ENCODE peak calls at places on chromosomes 4 and X, in six cellular contexts. J is CD8-positive, alpha-beta memory T cell; U is iPS DF 6.9; E is mammary epithelial cell; F is adrenal gland; Z is right lobe of liver. H is an unnamed sample. For H3K4me1, the result is how much of the 10 kb centered on the place peaks cover.

GRCh38 chr4:5381981-5382441 is 326.3 kb downstream of the EVC2 start:
- DNase-seq in Z (no peak), E (no peak), J (no peak), U (no peak), F (no peak), H (no peak)

GRCh38 chr4:7763788-7764187 is 175.9 kb downstream of the AFAP1 start:
- DNase-seq in J (no peak), F (no peak), E (peak), U (no peak), Z (no peak), H (peak)

GRCh38 chr4:5051692-5052423 is 578 bp downstream of the STK32B start:
- DNase-seq in Z (no peak), U (no peak), J (no peak), F (no peak), E (peak), H (peak)

GRCh38 chrX:65828599-65828998 is 161.1 kb downstream of the MSN start:
- DNase-seq in Z (no peak), E (no peak), F (no peak), J (no peak), U (no peak), H (no peak)

GRCh38 chr4:184024637-184025036 is 119.5 kb downstream of the STOX2 start:
- DNase-seq in E (no peak), F (no peak), U (no peak), Z (no peak), J (no peak), H (no peak)

GRCh38 chrX:11944486-11944885 is 186.4 kb downstream of the MSL3 start:
- DNase-seq in Z (no peak), F (no peak), E (peak), U (peak), J (no peak), H (no peak)

GRCh38 chr4:38867478-38868054 is at the start of gene FAM114A1:
- DNase-seq in F (peak), J (no peak), U (no peak), E (peak), Z (peak), H (peak)

GRCh38 chrX:105882581-105883275 is 60.4 kb downstream of the NRK start:
- DNase-seq in Z (no peak), U (no peak), J (no peak), E (no peak), F (peak), H (no peak)

GRCh38 chr4:155889036-155889793 is 14.3 kb upstream of the TDO2 start:
- DNase-seq in J (no peak), U (no peak), F (peak), Z (no peak), E (peak), H (no peak)

GRCh38 chr4:123862812-123863211 is 466.2 kb downstream of the SPRY1 start:
- DNase-seq in Z (no peak), E (no peak), U (no peak), J (no peak), F (no peak), H (no peak)

GRCh38 chr4:151857368-151857767 is 96.6 kb upstream of the GATB start:
- DNase-seq in J (no peak), U (no peak), F (no peak), Z (no peak), E (no peak), H (no peak)

GRCh38 chr4:48341776-48342558 is 638 bp downstream of the SLAIN2 start:
- DNase-seq in E (peak), F (peak), Z (peak), U (no peak), J (peak), H (peak)

GRCh38 chr4:176784816-176785215 is 7.9 kb downstream of the VEGFC start:
- DNase-seq in U (no peak), E (no peak), J (no peak), Z (no peak), F (no peak), H (no peak)

GRCh38 chr4:106854970-106855369 is 181.1 kb downstream of the DKK2 start:
- DNase-seq in U (no peak), E (no peak), Z (no peak), F (no peak), J (no peak), H (no peak)

GRCh38 chrX:131397891-131398290 is 108.8 kb upstream of the IGSF1 start:
- DNase-seq in F (no peak), J (no peak), Z (no peak), E (no peak), U (no peak), H (no peak)

GRCh38 chrX:2692221-2693122 is 1.4 kb downstream of the CD99 start:
- DNase-seq in J (no peak), E (no peak), Z (no peak), U (no peak), F (no peak), H (peak)

GRCh38 chrX:2690856-2691542 is at the start of gene CD99:
- DNase-seq in J (peak), F (peak), U (peak), Z (peak), E (peak), H (peak)

GRCh38 chrX:2693123-2693438 is 2.0 kb downstream of the CD99 start:
- DNase-seq in Z (no peak), U (no peak), J (no peak), F (no peak), E (no peak), H (no peak)

GRCh38 chrX:2691543-2692220 is 587 bp downstream of the CD99 start:
- DNase-seq in F (peak), J (no peak), E (no peak), U (no peak), Z (peak), H (peak)

DNA sequence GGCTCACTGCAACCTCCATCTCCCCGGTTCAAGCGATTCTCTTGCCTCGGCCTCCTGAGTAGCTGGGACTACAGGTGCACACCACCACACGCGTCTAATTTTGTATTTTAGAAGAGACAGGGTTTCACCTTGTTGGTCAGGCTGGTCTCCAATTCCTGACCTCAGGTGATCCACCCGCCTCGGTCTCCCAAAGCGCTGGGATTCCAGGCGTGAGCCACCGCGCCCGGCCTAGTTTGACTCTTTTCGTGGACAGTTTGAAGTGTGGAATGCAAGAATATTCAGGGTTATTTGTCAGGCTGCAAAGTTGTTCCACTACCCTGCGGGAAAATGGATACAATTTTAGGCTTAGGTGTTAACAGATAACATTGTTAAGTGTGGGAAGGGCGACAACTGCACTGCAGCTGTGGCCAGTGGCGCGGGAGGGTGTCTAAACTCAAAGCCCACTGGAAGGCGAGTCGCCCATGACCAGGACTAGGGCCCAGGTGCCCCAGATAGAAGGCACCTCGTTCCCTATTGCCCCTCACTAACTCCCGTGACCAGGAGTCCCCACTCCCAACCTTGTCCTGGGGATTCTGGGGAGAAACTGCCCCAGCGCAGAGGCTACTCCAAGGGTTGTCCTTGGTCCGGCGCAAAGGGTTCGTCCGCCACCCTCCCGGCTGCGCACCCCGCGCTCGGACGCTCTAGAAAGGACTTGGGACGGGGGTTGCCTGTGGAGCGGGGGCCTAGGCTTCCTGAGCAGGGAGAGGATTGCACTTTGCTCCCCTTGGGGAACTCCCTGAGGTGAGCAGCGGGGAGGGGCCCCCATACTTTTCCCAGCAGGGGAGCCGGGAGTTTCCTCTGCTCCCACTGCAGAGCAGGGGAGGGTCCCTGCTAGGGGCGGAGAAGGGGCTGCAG is 1.1 kb upstream of the CD99 start:
- DNase-seq in E (no peak), J (no peak), U (no peak), F (no peak), Z (peak), H (peak)
- H3K4me3 ChIP-seq in E (no peak), J (no peak), U (peak), F (no peak), Z (peak), H (peak)

DNA sequence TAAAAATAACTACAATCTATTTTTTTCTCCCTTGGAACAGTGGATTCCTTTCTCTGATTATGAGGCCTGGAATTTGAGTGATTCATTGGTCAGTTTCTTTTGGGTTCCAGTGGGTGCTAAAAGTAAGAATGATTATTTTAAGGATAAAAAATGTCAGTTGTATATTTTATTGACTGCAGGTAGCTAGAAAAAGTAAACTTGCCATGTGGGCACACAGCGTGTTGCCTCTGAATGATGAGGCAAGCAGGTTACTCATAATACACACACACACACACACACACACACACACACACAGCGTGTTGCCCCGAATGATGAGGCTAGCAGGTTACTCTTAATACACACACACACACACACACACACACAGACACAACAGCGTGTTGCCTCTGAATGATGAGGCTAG is 13.8 kb downstream of the GALNT7 start:
- DNase-seq in J (no peak), Z (no peak), U (no peak), F (peak), E (peak), H (no peak)
- H3K27ac ChIP-seq in J (no peak), Z (no peak), U (no peak), F (peak), E (peak), H (no peak)

DNA sequence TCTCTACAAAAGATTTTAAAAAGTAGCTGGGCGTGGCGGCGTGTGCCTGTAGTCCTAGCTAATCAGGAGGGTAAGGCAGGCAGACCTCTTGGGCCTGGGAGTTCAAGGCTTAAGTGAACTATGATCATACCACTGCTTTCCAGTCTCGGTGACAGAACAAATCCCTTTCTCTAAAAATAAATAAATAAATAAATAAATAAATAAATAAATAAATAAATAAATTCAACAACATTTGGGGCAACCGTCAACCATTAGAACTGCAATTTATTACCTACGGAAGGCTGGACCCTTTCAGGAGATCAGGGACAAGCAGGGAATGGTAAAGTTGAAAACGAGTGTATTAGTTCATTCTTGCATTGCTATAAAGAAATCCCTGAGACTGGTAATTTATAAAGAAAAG is 136.2 kb upstream of the USP9X start:
- DNase-seq in U (no peak), J (no peak), F (no peak), Z (no peak), E (no peak), H (no peak)
- H3K4me1 ChIP-seq in U (under half), J (under half), F (under half), Z (under half), E (under half), H (under half)

GRCh38 chrX:29547877-29548276 is 667.5 kb upstream of the MAGEB2 start:
- DNase-seq in F (no peak), E (no peak), Z (no peak), J (no peak), U (no peak), H (no peak)

GRCh38 chrX:29555465-29556091 is 659.8 kb upstream of the MAGEB2 start:
- DNase-seq in F (no peak), U (no peak), J (no peak), Z (no peak), E (peak), H (no peak)

GRCh38 chrX:29553542-29553941 is 661.8 kb upstream of the MAGEB2 start:
- DNase-seq in J (no peak), E (no peak), Z (no peak), U (no peak), F (no peak), H (no peak)
- H3K4me3 ChIP-seq in J (no peak), E (no peak), Z (no peak), U (no peak), F (no peak), H (no peak)

GRCh38 chr4:2389691-2390090 is 28.8 kb downstream of the ZFYVE28 start:
- DNase-seq in Z (no peak), E (no peak), U (no peak), J (no peak), F (no peak), H (no peak)

GRCh38 chr4:2393353-2394270 is 24.8 kb downstream of the ZFYVE28 start:
- DNase-seq in F (no peak), J (no peak), U (no peak), E (no peak), Z (no peak), H (peak)

GRCh38 chr4:2388430-2389182 is 29.8 kb downstream of the ZFYVE28 start:
- DNase-seq in Z (no peak), J (no peak), E (no peak), F (no peak), U (no peak), H (no peak)

GRCh38 chr4:2390146-2390545 is 28.3 kb downstream of the ZFYVE28 start:
- DNase-seq in Z (no peak), F (no peak), E (no peak), J (no peak), U (no peak), H (peak)

DNA sequence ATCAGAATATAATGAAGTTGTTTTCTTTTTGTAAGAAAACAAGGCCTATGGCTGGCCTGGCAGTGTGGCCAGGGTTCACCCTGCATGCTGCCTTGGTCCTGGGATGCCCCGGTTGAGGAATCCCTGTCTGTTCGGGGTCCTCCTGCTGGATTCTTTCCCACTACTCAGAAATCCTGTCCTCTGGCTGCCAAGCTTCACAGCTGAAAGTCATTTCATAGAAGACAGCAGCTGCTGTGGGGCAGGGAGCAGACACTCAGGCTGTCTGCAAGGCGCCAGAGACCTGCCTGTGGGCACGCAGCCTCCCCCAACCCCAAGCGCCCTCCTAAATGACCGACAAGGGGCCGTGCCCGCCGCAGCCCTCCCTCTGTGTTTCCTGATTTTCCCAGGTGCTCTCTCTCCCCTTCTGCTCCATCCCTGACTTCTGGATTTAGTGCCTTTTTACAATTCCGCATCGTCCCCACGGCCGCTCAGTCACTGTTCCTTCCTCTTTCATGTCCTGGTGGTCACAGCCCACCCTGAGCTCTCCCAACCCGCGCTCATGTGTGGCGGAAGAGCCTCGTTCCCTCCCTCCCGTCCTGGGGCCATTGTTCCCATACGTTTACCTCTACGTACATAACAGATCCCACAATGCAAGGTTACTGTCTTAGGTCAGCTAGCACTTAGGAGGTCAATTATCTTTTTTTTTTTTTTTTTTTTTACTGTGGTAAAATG is 27.5 kb downstream of the ZFYVE28 start:
- DNase-seq in F (no peak), J (no peak), U (no peak), Z (no peak), E (no peak), H (peak)
- H3K27ac ChIP-seq in F (no peak), J (peak), U (no peak), Z (no peak), E (no peak), H (no peak)

GRCh38 chr4:26080876-26081628 is 167.0 kb downstream of the SMIM20 start:
- DNase-seq in U (no peak), J (no peak), Z (peak), E (no peak), F (no peak), H (no peak)
- H3K4me1 ChIP-seq in U (under half), J (under half), Z (under half), E (under half), F (under half), H (under half)

DNA sequence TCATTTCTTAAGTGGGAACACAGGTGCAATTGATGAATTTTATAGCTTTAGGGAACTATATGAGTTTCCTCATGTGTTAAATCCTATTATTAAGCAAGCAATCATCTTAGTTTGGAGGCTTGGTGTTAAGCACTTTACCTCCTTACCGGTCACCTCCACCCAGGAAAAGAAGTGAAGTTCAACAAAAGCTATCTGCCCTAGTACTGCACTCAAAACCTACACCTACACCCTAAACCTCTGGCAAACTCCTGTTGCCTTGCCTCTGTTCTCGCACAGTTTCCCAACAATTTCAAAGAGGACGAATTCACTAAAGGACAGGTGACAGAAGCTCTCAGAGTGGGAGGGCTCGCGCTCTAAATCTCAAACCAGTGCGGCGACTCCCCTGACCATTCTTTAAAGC is 85.7 kb upstream of the TENT5D start:
- DNase-seq in U (no peak), E (no peak), F (no peak), J (no peak), Z (no peak), H (no peak)
- H3K4me3 ChIP-seq in U (peak), E (peak), F (no peak), J (no peak), Z (no peak), H (peak)

GRCh38 chr4:25658357-25658771 is 2.7 kb downstream of the SLC34A2 start:
- DNase-seq in E (no peak), Z (no peak), U (no peak), J (no peak), F (no peak), H (no peak)
- H3K27ac ChIP-seq in E (no peak), Z (no peak), U (no peak), J (no peak), F (no peak), H (no peak)

GRCh38 chrX:154354516-154354915 is 19.9 kb downstream of the FLNA start:
- DNase-seq in F (no peak), U (no peak), J (no peak), Z (no peak), E (no peak), H (peak)
- H3K4me1 ChIP-seq in F (under half), U (under half), J (half or more), Z (under half), E (under half), H (under half)

GRCh38 chr4:98653006-98653405 is 5.4 kb downstream of the TSPAN5 start:
- DNase-seq in Z (no peak), U (no peak), F (no peak), E (no peak), J (no peak), H (no peak)
- H3K4me3 ChIP-seq in Z (no peak), U (no peak), F (no peak), E (no peak), J (no peak), H (no peak)

H was measured in right cardiac atrium.